ENCODE peak calls at places on chromosome 13, in four cellular contexts. T is K562, B is GM12878, J is HL-60. D is an unnamed sample.

GRCh38 chr13:77810430-77810829 is 108.2 kb downstream of the EDNRB start:
- DNase-seq in T (no peak), B (no peak), J (peak), D (peak)

GRCh38 chr13:72651196-72651595 is 76.2 kb downstream of the MZT1 start:
- DNase-seq in T (no peak), B (no peak), J (no peak), D (no peak)

GRCh38 chr13:98687319-98687718 is 65.2 kb downstream of the SLC15A1 start:
- DNase-seq in T (no peak), B (no peak), J (no peak), D (no peak)

GRCh38 chr13:89695343-89696257 is 1651.9 kb upstream of the MIR17HG start:
- DNase-seq in T (no peak), B (no peak), J (peak), D (no peak)

GRCh38 chr13:77431449-77431848 is 104.1 kb upstream of the SCEL start:
- DNase-seq in T (no peak), B (peak), J (no peak), D (no peak)

GRCh38 chr13:36163809-36164308 is 32.7 kb upstream of the DCLK1 start:
- DNase-seq in T (no peak), B (no peak), J (no peak), D (no peak)

GRCh38 chr13:95641961-95642621 is 2.4 kb downstream of the DZIP1 start:
- DNase-seq in T (no peak), B (no peak), J (no peak), D (no peak)

GRCh38 chr13:60335531-60335930 is 61.5 kb upstream of the TDRD3 start:
- DNase-seq in T (no peak), B (no peak), J (no peak), D (no peak)

GRCh38 chr13:20801704-20802103 is 27.9 kb upstream of the EEF1AKMT1 start:
- DNase-seq in T (peak), B (no peak), J (peak), D (no peak)

GRCh38 chr13:46592410-46592809 is 39.4 kb downstream of the LRCH1 start:
- DNase-seq in T (no peak), B (no peak), J (no peak), D (no peak)

GRCh38 chr13:20191902-20192469 is 752 bp downstream of the GJB2 start:
- DNase-seq in T (no peak), B (no peak), J (peak), D (peak)

GRCh38 chr13:51158923-51159322 is 47.8 kb upstream of the C13orf42 start:
- DNase-seq in T (no peak), B (no peak), J (no peak), D (no peak)

GRCh38 chr13:83929147-83929546 is 46.9 kb upstream of the SLITRK1 start:
- DNase-seq in T (no peak), B (no peak), J (no peak), D (no peak)

GRCh38 chr13:59774511-59774911 is 389.2 kb downstream of the DIAPH3 start:
- DNase-seq in T (no peak), B (no peak), J (no peak), D (no peak)

GRCh38 chr13:45807520-45808099 is 43.9 kb downstream of the SIAH3 start:
- DNase-seq in T (peak), B (peak), J (peak), D (peak)

GRCh38 chr13:43331676-43332075 is 308.3 kb downstream of the DNAJC15 start:
- DNase-seq in T (no peak), B (no peak), J (no peak), D (no peak)

GRCh38 chr13:50129923-50130685 is 114.9 kb downstream of the KCNRG start:
- DNase-seq in T (no peak), B (no peak), J (no peak), D (no peak)

GRCh38 chr13:67023088-67023893 is 206.8 kb downstream of the PCDH9 start:
- DNase-seq in T (no peak), B (no peak), J (peak), D (no peak)

GRCh38 chr13:31009166-31009565 is 76.7 kb downstream of the TEX26 start:
- DNase-seq in T (no peak), B (no peak), J (no peak), D (no peak)

GRCh38 chr13:38697628-38698333 is 10.9 kb downstream of the FREM2 start:
- DNase-seq in T (no peak), B (no peak), J (no peak), D (no peak)

GRCh38 chr13:41533676-41534075 is 76.3 kb downstream of the RGCC start:
- DNase-seq in T (no peak), B (no peak), J (no peak), D (no peak)

GRCh38 chr13:109872864-109873263 is 86.5 kb upstream of the IRS2 start:
- DNase-seq in T (no peak), B (no peak), J (no peak), D (no peak)
- TF ChIP-seq SPI1 in T (no peak), B (no peak), J (no peak), D (no peak)

GRCh38 chr13:80348750-80349149 is 7.8 kb upstream of the SPRY2 start:
- DNase-seq in T (no peak), B (no peak), J (no peak), D (no peak)

GRCh38 chr13:80342541-80343371 is 1.8 kb upstream of the SPRY2 start:
- DNase-seq in T (peak), B (no peak), J (peak), D (no peak)

GRCh38 chr13:80345771-80346510 is 5.0 kb upstream of the SPRY2 start:
- DNase-seq in T (no peak), B (no peak), J (no peak), D (no peak)

DNA sequence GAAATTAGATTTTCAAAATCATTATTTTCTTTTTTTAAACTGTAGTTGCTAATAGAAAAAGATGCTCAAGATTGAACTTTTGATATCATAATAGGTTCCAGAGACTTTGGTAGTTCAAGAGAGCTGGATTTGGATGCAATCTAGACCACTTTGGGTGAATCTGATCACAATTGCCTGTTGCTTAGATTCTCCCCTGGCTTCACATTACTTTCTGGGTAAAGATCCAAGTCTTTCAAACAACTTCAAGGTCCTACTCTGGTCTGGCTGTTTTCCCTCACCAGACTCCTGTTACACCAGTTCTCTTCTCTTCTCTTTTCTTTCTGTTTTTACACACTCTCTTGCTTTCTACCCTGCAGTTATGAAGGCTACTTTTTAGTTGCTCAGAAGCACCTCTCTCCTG is 7.4 kb upstream of the SPRY2 start:
- DNase-seq in T (no peak), B (no peak), J (no peak), D (no peak)
- TF ChIP-seq SPI1 in T (no peak), B (no peak), J (no peak), D (no peak)

GRCh38 chr13:113357529-113357928 is 6.4 kb downstream of the GRTP1 start:
- DNase-seq in T (no peak), B (no peak), J (no peak), D (no peak)
- TF ChIP-seq SPI1 in T (no peak), B (no peak), J (no peak), D (no peak)

GRCh38 chr13:40340368-40341085 is 325.9 kb downstream of the FOXO1 start:
- DNase-seq in T (no peak), B (no peak), J (no peak), D (no peak)
- TF ChIP-seq SPI1 in T (no peak), B (no peak), J (no peak), D (no peak)

D was measured in GM12891.